ENCODE peak calls at places on chromosomes 11 and 22, in five cellular contexts. E is lung, G is left lung, Z is GM23338, F is PC-9. A is an unnamed sample.

GRCh38 chr11:126194121-126194543 is 17.3 kb downstream of the RPUSD4 start:
- DNase-seq in E (no peak), G (no peak), Z (peak; percentile 56), F (no peak), A (peak; percentile 76)

GRCh38 chr11:96091476-96091875 is 167.6 kb upstream of the MTMR2 start:
- DNase-seq in E (no peak), G (no peak), Z (no peak), F (peak; percentile 39), A (peak; percentile 49)

GRCh38 chr11:106421673-106422292 is 344.3 kb downstream of the AASDHPPT start:
- DNase-seq in E (no peak), G (no peak), Z (peak; percentile 43), F (no peak), A (no peak)

GRCh38 chr11:6443269-6444003 is 2.6 kb upstream of the HPX start:
- DNase-seq in E (peak; percentile 40), G (peak; percentile 48), Z (peak; percentile 87), F (no peak), A (peak; percentile 79)

GRCh38 chr11:32164836-32165235 is 74.0 kb downstream of the RCN1 start:
- DNase-seq in E (no peak), G (no peak), Z (no peak), F (no peak), A (no peak)

GRCh38 chr11:66543263-66544107 is 2.4 kb downstream of the ZDHHC24 start:
- DNase-seq in E (no peak), G (peak; percentile 48), Z (peak; percentile 80), F (no peak), A (peak; percentile 48)

GRCh38 chr22:35394011-35394312 is 6.0 kb upstream of the MCM5 start:
- DNase-seq in E (no peak), G (no peak), Z (no peak), F (no peak), A (no peak)

GRCh38 chr11:104853276-104853675 is 45.0 kb downstream of the CASP12 start:
- DNase-seq in E (no peak), G (no peak), Z (no peak), F (no peak), A (no peak)

GRCh38 chr11:61730222-61730994 is 22.0 kb upstream of the MYRF start:
- DNase-seq in E (peak; percentile 47), G (peak; percentile 71), Z (no peak), F (peak; percentile 100), A (no peak)

GRCh38 chr11:29125621-29126020 is 891.2 kb downstream of the KCNA4 start:
- DNase-seq in E (no peak), G (no peak), Z (no peak), F (no peak), A (no peak)

GRCh38 chr11:31641477-31642062 is 132.0 kb downstream of the ELP4 start:
- DNase-seq in E (peak; percentile 30), G (no peak), Z (peak; percentile 86), F (peak; percentile 37), A (peak; percentile 74)

GRCh38 chr11:14242198-14242597 is 116.8 kb downstream of the RRAS2 start:
- DNase-seq in E (no peak), G (no peak), Z (no peak), F (no peak), A (no peak)

GRCh38 chr11:12222099-12222751 is 111.8 kb downstream of the MICAL2 start:
- DNase-seq in E (peak; percentile 70), G (peak; percentile 77), Z (no peak), F (peak; percentile 81), A (no peak)

GRCh38 chr11:83871013-83871412 is 584.8 kb upstream of the CCDC90B start:
- DNase-seq in E (no peak), G (no peak), Z (no peak), F (no peak), A (no peak)

GRCh38 chr11:11119917-11120316 is 233.1 kb downstream of the CSNK2A3 start:
- DNase-seq in E (no peak), G (no peak), Z (peak; percentile 26), F (no peak), A (no peak)

GRCh38 chr11:46315783-46316563 is 31.3 kb upstream of the DGKZ start:
- DNase-seq in E (no peak), G (no peak), Z (no peak), F (no peak), A (no peak)

GRCh38 chr11:45037425-45038005 is 86.8 kb upstream of the TP53I11 start:
- DNase-seq in E (no peak), G (no peak), Z (no peak), F (no peak), A (no peak)

GRCh38 chr11:4019891-4020290 is 74.7 kb upstream of the RRM1 start:
- DNase-seq in E (no peak), G (no peak), Z (no peak), F (no peak), A (no peak)

GRCh38 chr11:22920939-22921565 is 60.8 kb upstream of the CCDC179 start:
- DNase-seq in E (no peak), G (no peak), Z (peak; percentile 81), F (no peak), A (peak; percentile 64)

GRCh38 chr11:126385991-126386728 is 30.7 kb downstream of the ST3GAL4 start:
- DNase-seq in E (no peak), G (no peak), Z (no peak), F (peak; percentile 91), A (no peak)

GRCh38 chr11:44805596-44805995 is 78.8 kb downstream of the TSPAN18 start:
- DNase-seq in E (no peak), G (no peak), Z (no peak), F (no peak), A (no peak)

GRCh38 chr11:43574949-43575915 is 105.3 kb upstream of the HSD17B12 start:
- DNase-seq in E (no peak), G (no peak), Z (peak; percentile 60), F (no peak), A (peak; percentile 90)

GRCh38 chr11:2797181-2797711 is 88.3 kb downstream of the CDKN1C start:
- DNase-seq in E (no peak), G (peak; percentile 20), Z (no peak), F (no peak), A (no peak)

GRCh38 chr11:47271961-47272661 is 2.2 kb downstream of the MADD start:
- DNase-seq in E (no peak), G (no peak), Z (peak; percentile 29), F (peak; percentile 25), A (no peak)

GRCh38 chr11:29224739-29225384 is 792.0 kb downstream of the KCNA4 start:
- DNase-seq in E (no peak), G (no peak), Z (peak; percentile 43), F (no peak), A (peak; percentile 37)

GRCh38 chr22:35593885-35594470 is 23.2 kb downstream of the MB start:
- DNase-seq in E (no peak), G (no peak), Z (no peak), F (no peak), A (no peak)

GRCh38 chr11:44191322-44192014 is 96.0 kb downstream of the EXT2 start:
- DNase-seq in E (no peak), G (no peak), Z (no peak), F (no peak), A (peak; percentile 95)

GRCh38 chr11:65497141-65498041 is 1.5 kb upstream of the MALAT1 start:
- DNase-seq in E (peak; percentile 98), G (peak; percentile 98), Z (peak; percentile 99), F (peak; percentile 91), A (peak; percentile 100)

GRCh38 chr22:46076651-46077339 is 73.5 kb upstream of the PPARA start:
- DNase-seq in E (peak; percentile 57), G (peak; percentile 46), Z (peak; percentile 54), F (peak; percentile 63), A (peak; percentile 58)

GRCh38 chr11:64181506-64182411 is 4.2 kb upstream of the STIP1 start:
- DNase-seq in E (peak; percentile 91), G (peak; percentile 94), Z (peak; percentile 83), F (peak; percentile 88), A (peak; percentile 83)

GRCh38 chr11:66136752-66137123 is 66.7 kb downstream of the PACS1 start:
- DNase-seq in E (no peak), G (no peak), Z (no peak), F (no peak), A (no peak)

GRCh38 chr11:75664366-75664765 is 4.5 kb downstream of the MAP6 start:
- DNase-seq in E (no peak), G (no peak), Z (no peak), F (no peak), A (peak; percentile 64)

GRCh38 chr22:47390026-47390970 is 627.8 kb downstream of the TBC1D22A start:
- DNase-seq in E (no peak), G (no peak), Z (no peak), F (no peak), A (no peak)

GRCh38 chr22:36377022-36377631 is 10.6 kb downstream of the MYH9 start:
- DNase-seq in E (no peak), G (no peak), Z (no peak), F (no peak), A (no peak)

GRCh38 chr11:67630943-67631331 is 1.2 kb upstream of the NUDT8 start:
- DNase-seq in E (no peak), G (no peak), Z (no peak), F (no peak), A (no peak)
- TF ChIP-seq CTCF in E (no peak), G (no peak), Z (no peak), F (peak; percentile 50), A (no peak)

GRCh38 chr11:131685206-131685605 is 314.8 kb downstream of the NTM start:
- DNase-seq in E (no peak), G (no peak), Z (no peak), F (no peak), A (no peak)
- H3K27me3 ChIP-seq in E (no peaks in the 10 kb centered on the region), G (no peaks in the 10 kb centered on the region), Z (no peaks in the 10 kb centered on the region), F (peaks cover 67% of the 10 kb centered on the region), A (peaks cover 19% of the 10 kb centered on the region)

GRCh38 chr11:130638048-130638447 is 189.6 kb downstream of the ADAMTS15 start:
- DNase-seq in E (no peak), G (no peak), Z (no peak), F (no peak), A (no peak)
- H3K27ac ChIP-seq in E (no peak overlapping the region), G (no peak overlapping the region), Z (no peak overlapping the region), F (peak overlapping the region; percentile 90), A (no peak overlapping the region)

DNA sequence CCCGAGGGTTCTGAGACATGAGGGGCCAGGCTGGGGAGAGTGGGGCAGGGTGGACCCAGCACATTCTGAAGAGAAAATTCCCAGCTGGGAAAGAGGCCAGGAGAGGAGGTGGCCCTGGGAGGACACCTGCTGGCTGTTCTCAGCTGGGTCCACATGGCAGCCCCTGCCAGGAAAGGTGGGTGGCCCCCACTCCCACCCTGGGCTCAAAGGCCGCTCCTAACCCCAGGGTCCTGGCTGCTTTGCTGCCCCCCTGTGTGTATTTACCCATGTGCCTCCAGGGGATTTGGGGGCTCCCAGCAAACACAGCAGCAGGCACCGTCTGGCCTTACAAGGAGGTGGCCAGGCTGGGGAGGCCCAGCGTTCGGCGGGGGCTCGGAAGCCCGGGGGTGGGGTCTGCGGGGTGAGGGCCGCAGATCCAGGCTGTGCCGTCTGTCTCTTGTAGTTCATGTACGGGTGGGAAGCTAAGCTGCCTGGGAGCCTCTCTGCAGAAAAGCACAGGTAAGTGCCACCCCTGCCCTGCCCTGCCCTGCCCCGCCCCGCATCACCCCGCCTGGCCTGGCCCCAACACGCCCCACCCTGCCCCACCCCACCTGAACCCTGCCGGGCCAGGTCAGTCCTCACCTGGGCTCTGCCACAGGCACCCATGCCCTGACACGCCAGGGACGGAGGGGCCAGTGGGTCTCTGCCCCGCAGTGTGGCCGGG is 10.6 kb downstream of the MUC5B start:
- DNase-seq in E (no peak), G (no peak), Z (no peak), F (no peak), A (no peak)
- TF ChIP-seq CTCF in E (no peak), G (no peak), Z (no peak), F (peak; percentile 52), A (no peak)